ENCODE peak calls at places on chromosomes 2 and 18, in ten cellular contexts. One of them, this sample, is unnamed.

GRCh38 chr18:58556333-58557012 is 72.4 kb downstream of the ALPK2 start:
- DNase-seq in left ventricle myocardium inferior: peak
- DNase-seq in activated naive CD8-positive, alpha-beta T cell treated with anti-CD3 and anti-CD28 coated beads, Interleukin-2, amount 50 U/mL, for 16 hours: no peak
- DNase-seq in tibial nerve: no peak
- DNase-seq in GM03348: no peak
- DNase-seq in left ventricle myocardium superior: peak
- DNase-seq in A549: no peak
- DNase-seq in fibroblast of lung: peak
- DNase-seq in upper lobe of right lung: no peak
- DNase-seq in progenitor cell of endocrine pancreas: no peak
- DNase-seq in this sample: no peak

GRCh38 chr2:42368817-42369550 is 8.0 kb upstream of the COX7A2L start:
- DNase-seq in upper lobe of right lung: no peak
- DNase-seq in left ventricle myocardium inferior: peak
- DNase-seq in left ventricle myocardium superior: no peak
- DNase-seq in tibial nerve: no peak
- DNase-seq in activated naive CD8-positive, alpha-beta T cell treated with anti-CD3 and anti-CD28 coated beads, Interleukin-2, amount 50 U/mL, for 16 hours: no peak
- DNase-seq in A549: peak
- DNase-seq in progenitor cell of endocrine pancreas: no peak
- DNase-seq in fibroblast of lung: no peak
- DNase-seq in GM03348: no peak
- DNase-seq in this sample: no peak

GRCh38 chr2:127051116-127051779 is 55.7 kb downstream of the BIN1 start:
- DNase-seq in activated naive CD8-positive, alpha-beta T cell treated with anti-CD3 and anti-CD28 coated beads, Interleukin-2, amount 50 U/mL, for 16 hours: no peak
- DNase-seq in upper lobe of right lung: peak
- DNase-seq in progenitor cell of endocrine pancreas: no peak
- DNase-seq in tibial nerve: no peak
- DNase-seq in A549: no peak
- DNase-seq in fibroblast of lung: no peak
- DNase-seq in GM03348: no peak
- DNase-seq in left ventricle myocardium superior: no peak
- DNase-seq in left ventricle myocardium inferior: peak
- DNase-seq in this sample: no peak

GRCh38 chr18:77001041-77001440 is 131.5 kb downstream of the MBP start:
- DNase-seq in upper lobe of right lung: no peak
- DNase-seq in tibial nerve: no peak
- DNase-seq in left ventricle myocardium inferior: no peak
- DNase-seq in fibroblast of lung: no peak
- DNase-seq in GM03348: no peak
- DNase-seq in A549: no peak
- DNase-seq in progenitor cell of endocrine pancreas: no peak
- DNase-seq in activated naive CD8-positive, alpha-beta T cell treated with anti-CD3 and anti-CD28 coated beads, Interleukin-2, amount 50 U/mL, for 16 hours: no peak
- DNase-seq in left ventricle myocardium superior: no peak
- DNase-seq in this sample: no peak

GRCh38 chr2:211144078-211144477 is 587.7 kb downstream of the CPS1 start:
- DNase-seq in tibial nerve: no peak
- DNase-seq in GM03348: peak
- DNase-seq in A549: peak
- DNase-seq in progenitor cell of endocrine pancreas: no peak
- DNase-seq in activated naive CD8-positive, alpha-beta T cell treated with anti-CD3 and anti-CD28 coated beads, Interleukin-2, amount 50 U/mL, for 16 hours: no peak
- DNase-seq in left ventricle myocardium inferior: no peak
- DNase-seq in left ventricle myocardium superior: no peak
- DNase-seq in upper lobe of right lung: no peak
- DNase-seq in fibroblast of lung: peak
- DNase-seq in this sample: no peak

GRCh38 chr18:3305933-3306332 is 44.0 kb downstream of the MYL12B start:
- DNase-seq in tibial nerve: no peak
- DNase-seq in left ventricle myocardium inferior: no peak
- DNase-seq in activated naive CD8-positive, alpha-beta T cell treated with anti-CD3 and anti-CD28 coated beads, Interleukin-2, amount 50 U/mL, for 16 hours: no peak
- DNase-seq in left ventricle myocardium superior: no peak
- DNase-seq in fibroblast of lung: peak
- DNase-seq in progenitor cell of endocrine pancreas: no peak
- DNase-seq in A549: no peak
- DNase-seq in upper lobe of right lung: no peak
- DNase-seq in GM03348: no peak
- DNase-seq in this sample: no peak

GRCh38 chr2:42999391-42999811 is 207.0 kb upstream of the HAAO start:
- DNase-seq in activated naive CD8-positive, alpha-beta T cell treated with anti-CD3 and anti-CD28 coated beads, Interleukin-2, amount 50 U/mL, for 16 hours: no peak
- DNase-seq in left ventricle myocardium inferior: no peak
- DNase-seq in tibial nerve: no peak
- DNase-seq in fibroblast of lung: no peak
- DNase-seq in upper lobe of right lung: no peak
- DNase-seq in A549: peak
- DNase-seq in left ventricle myocardium superior: no peak
- DNase-seq in GM03348: no peak
- DNase-seq in progenitor cell of endocrine pancreas: no peak
- DNase-seq in this sample: no peak

GRCh38 chr2:230869691-230870543 is 5.2 kb downstream of the ITM2C start:
- DNase-seq in tibial nerve: no peak
- DNase-seq in upper lobe of right lung: no peak
- DNase-seq in GM03348: no peak
- DNase-seq in progenitor cell of endocrine pancreas: no peak
- DNase-seq in left ventricle myocardium superior: no peak
- DNase-seq in A549: no peak
- DNase-seq in activated naive CD8-positive, alpha-beta T cell treated with anti-CD3 and anti-CD28 coated beads, Interleukin-2, amount 50 U/mL, for 16 hours: no peak
- DNase-seq in left ventricle myocardium inferior: no peak
- DNase-seq in fibroblast of lung: no peak
- DNase-seq in this sample: no peak

GRCh38 chr18:30280861-30281470 is 761.6 kb downstream of the DSC3 start:
- DNase-seq in fibroblast of lung: peak
- DNase-seq in left ventricle myocardium superior: no peak
- DNase-seq in progenitor cell of endocrine pancreas: no peak
- DNase-seq in GM03348: peak
- DNase-seq in A549: peak
- DNase-seq in left ventricle myocardium inferior: no peak
- DNase-seq in activated naive CD8-positive, alpha-beta T cell treated with anti-CD3 and anti-CD28 coated beads, Interleukin-2, amount 50 U/mL, for 16 hours: no peak
- DNase-seq in upper lobe of right lung: no peak
- DNase-seq in tibial nerve: no peak
- DNase-seq in this sample: no peak

GRCh38 chr2:28709101-28709500 is 42.5 kb upstream of the PPP1CB start:
- DNase-seq in fibroblast of lung: no peak
- DNase-seq in A549: peak
- DNase-seq in GM03348: no peak
- DNase-seq in left ventricle myocardium superior: no peak
- DNase-seq in activated naive CD8-positive, alpha-beta T cell treated with anti-CD3 and anti-CD28 coated beads, Interleukin-2, amount 50 U/mL, for 16 hours: no peak
- DNase-seq in upper lobe of right lung: peak
- DNase-seq in tibial nerve: no peak
- DNase-seq in progenitor cell of endocrine pancreas: no peak
- DNase-seq in left ventricle myocardium inferior: no peak
- DNase-seq in this sample: no peak

GRCh38 chr2:185279999-185280398 is 458.6 kb upstream of the FSIP2 start:
- DNase-seq in upper lobe of right lung: no peak
- DNase-seq in left ventricle myocardium inferior: no peak
- DNase-seq in activated naive CD8-positive, alpha-beta T cell treated with anti-CD3 and anti-CD28 coated beads, Interleukin-2, amount 50 U/mL, for 16 hours: no peak
- DNase-seq in A549: peak
- DNase-seq in left ventricle myocardium superior: no peak
- DNase-seq in tibial nerve: no peak
- DNase-seq in fibroblast of lung: peak
- DNase-seq in GM03348: no peak
- DNase-seq in progenitor cell of endocrine pancreas: no peak
- DNase-seq in this sample: no peak

GRCh38 chr2:85452237-85452636 is 33.7 kb downstream of the SH2D6 start:
- DNase-seq in tibial nerve: no peak
- DNase-seq in upper lobe of right lung: no peak
- DNase-seq in A549: no peak
- DNase-seq in GM03348: no peak
- DNase-seq in activated naive CD8-positive, alpha-beta T cell treated with anti-CD3 and anti-CD28 coated beads, Interleukin-2, amount 50 U/mL, for 16 hours: no peak
- DNase-seq in left ventricle myocardium inferior: no peak
- DNase-seq in left ventricle myocardium superior: no peak
- DNase-seq in fibroblast of lung: no peak
- DNase-seq in progenitor cell of endocrine pancreas: no peak
- DNase-seq in this sample: no peak

GRCh38 chr2:137944714-137945113 is 19.6 kb upstream of the HNMT start:
- DNase-seq in left ventricle myocardium inferior: no peak
- DNase-seq in left ventricle myocardium superior: no peak
- DNase-seq in progenitor cell of endocrine pancreas: no peak
- DNase-seq in A549: peak
- DNase-seq in upper lobe of right lung: no peak
- DNase-seq in GM03348: no peak
- DNase-seq in fibroblast of lung: no peak
- DNase-seq in activated naive CD8-positive, alpha-beta T cell treated with anti-CD3 and anti-CD28 coated beads, Interleukin-2, amount 50 U/mL, for 16 hours: no peak
- DNase-seq in tibial nerve: no peak
- DNase-seq in this sample: no peak

GRCh38 chr18:37889963-37890362 is 324.4 kb upstream of the CELF4 start:
- DNase-seq in GM03348: no peak
- DNase-seq in progenitor cell of endocrine pancreas: no peak
- DNase-seq in upper lobe of right lung: no peak
- DNase-seq in activated naive CD8-positive, alpha-beta T cell treated with anti-CD3 and anti-CD28 coated beads, Interleukin-2, amount 50 U/mL, for 16 hours: no peak
- DNase-seq in left ventricle myocardium superior: no peak
- DNase-seq in fibroblast of lung: no peak
- DNase-seq in left ventricle myocardium inferior: no peak
- DNase-seq in A549: no peak
- DNase-seq in tibial nerve: no peak
- DNase-seq in this sample: no peak

GRCh38 chr2:12434609-12435008 is 282.1 kb upstream of the TRIB2 start:
- DNase-seq in left ventricle myocardium inferior: no peak
- DNase-seq in activated naive CD8-positive, alpha-beta T cell treated with anti-CD3 and anti-CD28 coated beads, Interleukin-2, amount 50 U/mL, for 16 hours: no peak
- DNase-seq in tibial nerve: no peak
- DNase-seq in GM03348: no peak
- DNase-seq in A549: no peak
- DNase-seq in fibroblast of lung: no peak
- DNase-seq in upper lobe of right lung: no peak
- DNase-seq in left ventricle myocardium superior: no peak
- DNase-seq in progenitor cell of endocrine pancreas: no peak
- DNase-seq in this sample: no peak

GRCh38 chr2:75503048-75503607 is 57.6 kb downstream of the EVA1A start:
- DNase-seq in fibroblast of lung: peak
- DNase-seq in GM03348: peak
- DNase-seq in upper lobe of right lung: no peak
- DNase-seq in activated naive CD8-positive, alpha-beta T cell treated with anti-CD3 and anti-CD28 coated beads, Interleukin-2, amount 50 U/mL, for 16 hours: no peak
- DNase-seq in left ventricle myocardium superior: no peak
- DNase-seq in left ventricle myocardium inferior: no peak
- DNase-seq in progenitor cell of endocrine pancreas: no peak
- DNase-seq in A549: peak
- DNase-seq in tibial nerve: no peak
- DNase-seq in this sample: no peak

GRCh38 chr2:144170172-144170571 is 349.7 kb downstream of the ZEB2 start:
- DNase-seq in GM03348: no peak
- DNase-seq in activated naive CD8-positive, alpha-beta T cell treated with anti-CD3 and anti-CD28 coated beads, Interleukin-2, amount 50 U/mL, for 16 hours: no peak
- DNase-seq in tibial nerve: no peak
- DNase-seq in left ventricle myocardium superior: no peak
- DNase-seq in progenitor cell of endocrine pancreas: no peak
- DNase-seq in A549: no peak
- DNase-seq in left ventricle myocardium inferior: no peak
- DNase-seq in fibroblast of lung: no peak
- DNase-seq in upper lobe of right lung: no peak
- DNase-seq in this sample: no peak

GRCh38 chr18:48742304-48742703 is 203.5 kb downstream of the CTIF start:
- DNase-seq in A549: no peak
- DNase-seq in left ventricle myocardium superior: peak
- DNase-seq in progenitor cell of endocrine pancreas: no peak
- DNase-seq in GM03348: no peak
- DNase-seq in upper lobe of right lung: no peak
- DNase-seq in activated naive CD8-positive, alpha-beta T cell treated with anti-CD3 and anti-CD28 coated beads, Interleukin-2, amount 50 U/mL, for 16 hours: no peak
- DNase-seq in tibial nerve: no peak
- DNase-seq in left ventricle myocardium inferior: no peak
- DNase-seq in fibroblast of lung: no peak
- DNase-seq in this sample: no peak

GRCh38 chr2:218074031-218074430 is 5.0 kb downstream of the RUFY4 start:
- DNase-seq in progenitor cell of endocrine pancreas: no peak
- DNase-seq in A549: peak
- DNase-seq in left ventricle myocardium superior: peak
- DNase-seq in fibroblast of lung: peak
- DNase-seq in upper lobe of right lung: no peak
- DNase-seq in tibial nerve: no peak
- DNase-seq in left ventricle myocardium inferior: no peak
- DNase-seq in GM03348: no peak
- DNase-seq in activated naive CD8-positive, alpha-beta T cell treated with anti-CD3 and anti-CD28 coated beads, Interleukin-2, amount 50 U/mL, for 16 hours: no peak
- DNase-seq in this sample: no peak

GRCh38 chr2:132691556-132691955 is 21.6 kb upstream of the LYPD1 start:
- DNase-seq in A549: no peak
- DNase-seq in left ventricle myocardium superior: no peak
- DNase-seq in GM03348: no peak
- DNase-seq in tibial nerve: no peak
- DNase-seq in progenitor cell of endocrine pancreas: no peak
- DNase-seq in left ventricle myocardium inferior: no peak
- DNase-seq in activated naive CD8-positive, alpha-beta T cell treated with anti-CD3 and anti-CD28 coated beads, Interleukin-2, amount 50 U/mL, for 16 hours: no peak
- DNase-seq in upper lobe of right lung: no peak
- DNase-seq in fibroblast of lung: peak
- DNase-seq in this sample: no peak

GRCh38 chr2:217723078-217723477 is 279.7 kb downstream of the TNS1 start:
- DNase-seq in left ventricle myocardium inferior: no peak
- DNase-seq in tibial nerve: no peak
- DNase-seq in GM03348: peak
- DNase-seq in fibroblast of lung: peak
- DNase-seq in left ventricle myocardium superior: no peak
- DNase-seq in upper lobe of right lung: no peak
- DNase-seq in A549: no peak
- DNase-seq in activated naive CD8-positive, alpha-beta T cell treated with anti-CD3 and anti-CD28 coated beads, Interleukin-2, amount 50 U/mL, for 16 hours: no peak
- DNase-seq in progenitor cell of endocrine pancreas: no peak
- DNase-seq in this sample: no peak

GRCh38 chr2:9975328-9975727 is 23.8 kb downstream of the GRHL1 start:
- DNase-seq in left ventricle myocardium inferior: no peak
- DNase-seq in A549: peak
- DNase-seq in tibial nerve: no peak
- DNase-seq in activated naive CD8-positive, alpha-beta T cell treated with anti-CD3 and anti-CD28 coated beads, Interleukin-2, amount 50 U/mL, for 16 hours: no peak
- DNase-seq in GM03348: no peak
- DNase-seq in left ventricle myocardium superior: no peak
- DNase-seq in upper lobe of right lung: no peak
- DNase-seq in progenitor cell of endocrine pancreas: no peak
- DNase-seq in fibroblast of lung: peak
- DNase-seq in this sample: no peak

GRCh38 chr2:156083707-156084494 is 248.6 kb downstream of the NR4A2 start:
- DNase-seq in activated naive CD8-positive, alpha-beta T cell treated with anti-CD3 and anti-CD28 coated beads, Interleukin-2, amount 50 U/mL, for 16 hours: no peak
- DNase-seq in progenitor cell of endocrine pancreas: no peak
- DNase-seq in upper lobe of right lung: no peak
- DNase-seq in left ventricle myocardium superior: no peak
- DNase-seq in tibial nerve: no peak
- DNase-seq in left ventricle myocardium inferior: no peak
- DNase-seq in GM03348: no peak
- DNase-seq in fibroblast of lung: peak
- DNase-seq in A549: peak
- DNase-seq in this sample: no peak

GRCh38 chr18:62610509-62611394 is 87.9 kb downstream of the ZCCHC2 start:
- DNase-seq in fibroblast of lung: no peak
- DNase-seq in left ventricle myocardium superior: no peak
- DNase-seq in progenitor cell of endocrine pancreas: no peak
- DNase-seq in activated naive CD8-positive, alpha-beta T cell treated with anti-CD3 and anti-CD28 coated beads, Interleukin-2, amount 50 U/mL, for 16 hours: no peak
- DNase-seq in upper lobe of right lung: no peak
- DNase-seq in tibial nerve: no peak
- DNase-seq in left ventricle myocardium inferior: no peak
- DNase-seq in A549: no peak
- DNase-seq in GM03348: no peak
- DNase-seq in this sample: no peak

GRCh38 chr2:101921319-101921960 is 70.3 kb upstream of the IL1R2 start:
- DNase-seq in left ventricle myocardium inferior: no peak
- DNase-seq in fibroblast of lung: no peak
- DNase-seq in left ventricle myocardium superior: no peak
- DNase-seq in tibial nerve: no peak
- DNase-seq in progenitor cell of endocrine pancreas: no peak
- DNase-seq in A549: no peak
- DNase-seq in upper lobe of right lung: no peak
- DNase-seq in activated naive CD8-positive, alpha-beta T cell treated with anti-CD3 and anti-CD28 coated beads, Interleukin-2, amount 50 U/mL, for 16 hours: no peak
- DNase-seq in GM03348: no peak
- DNase-seq in this sample: no peak

GRCh38 chr18:49678440-49678839 is 116.6 kb downstream of the LIPG start:
- DNase-seq in GM03348: no peak
- DNase-seq in left ventricle myocardium superior: no peak
- DNase-seq in A549: no peak
- DNase-seq in progenitor cell of endocrine pancreas: no peak
- DNase-seq in fibroblast of lung: no peak
- DNase-seq in tibial nerve: no peak
- DNase-seq in upper lobe of right lung: no peak
- DNase-seq in left ventricle myocardium inferior: no peak
- DNase-seq in activated naive CD8-positive, alpha-beta T cell treated with anti-CD3 and anti-CD28 coated beads, Interleukin-2, amount 50 U/mL, for 16 hours: no peak
- DNase-seq in this sample: no peak

GRCh38 chr18:22349966-22350365 is 67.7 kb downstream of the CTAGE1 start:
- DNase-seq in fibroblast of lung: peak
- DNase-seq in left ventricle myocardium superior: no peak
- DNase-seq in left ventricle myocardium inferior: no peak
- DNase-seq in activated naive CD8-positive, alpha-beta T cell treated with anti-CD3 and anti-CD28 coated beads, Interleukin-2, amount 50 U/mL, for 16 hours: no peak
- DNase-seq in GM03348: no peak
- DNase-seq in upper lobe of right lung: no peak
- DNase-seq in tibial nerve: no peak
- DNase-seq in progenitor cell of endocrine pancreas: no peak
- DNase-seq in A549: no peak
- DNase-seq in this sample: no peak

GRCh38 chr2:198177040-198177439 is 372.6 kb downstream of the PLCL1 start:
- DNase-seq in upper lobe of right lung: no peak
- DNase-seq in A549: no peak
- DNase-seq in GM03348: no peak
- DNase-seq in fibroblast of lung: no peak
- DNase-seq in tibial nerve: no peak
- DNase-seq in left ventricle myocardium inferior: no peak
- DNase-seq in activated naive CD8-positive, alpha-beta T cell treated with anti-CD3 and anti-CD28 coated beads, Interleukin-2, amount 50 U/mL, for 16 hours: no peak
- DNase-seq in left ventricle myocardium superior: no peak
- DNase-seq in progenitor cell of endocrine pancreas: no peak
- DNase-seq in this sample: no peak